ENCODE peak calls at places on chromosomes 3 and 15, in seven cellular contexts. S, M, R, P, C, Y and X are unnamed samples.

GRCh38 chr3:59750391-59750790 is 700.6 kb upstream of the CFAP20DC start:
- DNase-seq in S (no peak), M (no peak), R (no peak), P (no peak), C (no peak), Y (no peak), X (no peak)

GRCh38 chr15:71538181-71538580 is 272.2 kb upstream of the NR2E3 start:
- DNase-seq in S (no peak), M (no peak), R (no peak), P (no peak), C (no peak), Y (no peak), X (no peak)

GRCh38 chr3:185880600-185880999 is 55.8 kb upstream of the IGF2BP2 start:
- DNase-seq in S (no peak), M (no peak), R (no peak), P (no peak), C (no peak), Y (no peak), X (no peak)

GRCh38 chr15:40543631-40544294 is 21.1 kb downstream of the CCDC32 start:
- DNase-seq in S (no peak), M (no peak), R (no peak), P (no peak), C (peak), Y (no peak), X (no peak)

GRCh38 chr3:178496911-178497310 is 39.3 kb upstream of the KCNMB2 start:
- DNase-seq in S (no peak), M (no peak), R (no peak), P (no peak), C (no peak), Y (no peak), X (no peak)

GRCh38 chr3:170244566-170244965 is 22.3 kb downstream of the PRKCI start:
- DNase-seq in S (no peak), M (no peak), R (no peak), P (no peak), C (no peak), Y (no peak), X (no peak)

GRCh38 chr3:170643831-170644230 is 58.0 kb upstream of the SLC7A14 start:
- DNase-seq in S (no peak), M (no peak), R (no peak), P (no peak), C (no peak), Y (no peak), X (peak)

GRCh38 chr3:27467545-27467944 is 16.6 kb downstream of the SLC4A7 start:
- DNase-seq in S (no peak), M (peak), R (peak), P (peak), C (no peak), Y (peak), X (peak)

GRCh38 chr15:29853211-29853987 is 31.1 kb upstream of the TJP1 start:
- DNase-seq in S (no peak), M (no peak), R (no peak), P (no peak), C (no peak), Y (no peak), X (no peak)

GRCh38 chr3:57228734-57229505 is 1.4 kb downstream of the APPL1 start:
- DNase-seq in S (no peak), M (no peak), R (peak), P (no peak), C (no peak), Y (no peak), X (no peak)

GRCh38 chr3:46955157-46955556 is 21.4 kb downstream of the CCDC12 start:
- DNase-seq in S (no peak), M (no peak), R (no peak), P (no peak), C (no peak), Y (no peak), X (no peak)

DNA sequence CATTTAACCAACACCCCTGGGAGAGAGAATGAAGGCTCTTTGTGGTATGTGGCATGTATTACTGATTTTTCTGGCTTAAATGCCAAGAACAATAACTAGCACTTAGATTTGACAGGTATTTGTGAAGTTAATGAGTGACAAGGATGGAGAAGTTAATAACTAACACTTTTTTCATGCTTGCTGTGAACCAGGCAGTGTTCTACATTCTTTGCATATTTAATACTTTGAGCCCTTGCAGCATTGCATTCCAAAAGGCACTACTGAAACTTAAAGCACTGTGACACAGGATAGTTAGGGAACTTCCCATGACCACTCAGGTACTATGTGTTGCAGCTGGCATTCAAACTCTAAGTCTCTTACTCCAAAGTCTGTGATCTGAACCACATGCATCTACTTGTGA is 650.6 kb downstream of the ZPLD1 start:
- DNase-seq in S (no peak), M (no peak), R (no peak), P (peak), C (peak), Y (no peak), X (no peak)
- TF ChIP-seq TAF1 in S (no peak), M (no peak), R (no peak), P (no peak), C (no peak), Y (no peak), X (no peak)

DNA sequence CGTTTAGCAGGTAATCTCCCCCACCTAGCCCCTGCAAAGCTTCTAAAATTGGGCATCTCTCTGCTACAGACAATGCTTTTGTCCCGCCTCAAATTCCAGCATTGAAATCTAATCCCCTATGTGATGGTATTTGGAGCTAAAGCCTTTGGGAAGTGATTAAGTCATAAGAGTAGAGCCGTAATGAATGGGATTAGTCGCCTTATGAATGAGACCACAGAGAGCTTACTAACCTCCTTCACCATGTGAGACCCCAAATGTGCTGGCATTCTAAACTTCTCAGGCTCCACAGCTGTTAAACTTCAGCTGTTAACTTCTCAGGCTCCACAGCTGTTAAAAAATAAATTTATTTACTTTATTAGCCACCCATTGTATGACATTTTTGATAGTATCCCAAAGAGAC is 374.2 kb upstream of the BCHE start:
- DNase-seq in S (no peak), M (no peak), R (no peak), P (no peak), C (no peak), Y (no peak), X (no peak)
- TF ChIP-seq TAF1 in S (no peak), M (no peak), R (no peak), P (no peak), C (no peak), Y (no peak), X (no peak)

GRCh38 chr3:50591196-50591741 is 20.3 kb downstream of the CISH start:
- DNase-seq in S (no peak), M (no peak), R (no peak), P (no peak), C (no peak), Y (no peak), X (no peak)

GRCh38 chr3:50594253-50594785 is 17.3 kb downstream of the CISH start:
- DNase-seq in S (no peak), M (no peak), R (no peak), P (no peak), C (no peak), Y (no peak), X (peak)

GRCh38 chr3:50587806-50588758 is 18.8 kb downstream of the HEMK1 start:
- DNase-seq in S (no peak), M (peak), R (no peak), P (peak), C (peak), Y (peak), X (no peak)

GRCh38 chr3:50588759-50589433 is 19.6 kb downstream of the HEMK1 start:
- DNase-seq in S (no peak), M (no peak), R (peak), P (peak), C (no peak), Y (no peak), X (no peak)

GRCh38 chr3:50592568-50592967 is 19.0 kb downstream of the CISH start:
- DNase-seq in S (no peak), M (no peak), R (no peak), P (no peak), C (no peak), Y (no peak), X (no peak)
- TF ChIP-seq TAF1 in S (no peak), M (no peak), R (no peak), P (no peak), C (no peak), Y (no peak), X (no peak)

GRCh38 chr3:189780556-189781270 is 149.5 kb downstream of the TP63 start:
- DNase-seq in S (no peak), M (no peak), R (no peak), P (no peak), C (no peak), Y (no peak), X (no peak)
- TF ChIP-seq TAF1 in S (no peak), M (no peak), R (no peak), P (no peak), C (no peak), Y (no peak), X (no peak)

GRCh38 chr15:59301527-59301926 is 71.1 kb downstream of the MYO1E start:
- DNase-seq in S (no peak), M (no peak), R (no peak), P (no peak), C (no peak), Y (no peak), X (no peak)
- TF ChIP-seq TAF1 in S (no peak), M (no peak), R (no peak), P (no peak), C (no peak), Y (no peak), X (no peak)